ENCODE peak calls at places on chromosomes 16 and 17, in six cellular contexts. W is A549, P is cardiac muscle cell, D is tibial nerve, F is uterus, J is heart left ventricle. A is an unnamed sample.

GRCh38 chr16:57867000-57867561 is 64.8 kb upstream of the KIFC3 start:
- DNase-seq in W (no peak), P (no peak), D (no peak), F (no peak), J (no peak), A (no peak)

GRCh38 chr17:66255112-66255511 is 25.9 kb upstream of the APOH start:
- DNase-seq in W (peak; percentile 88), P (peak; percentile 88), D (peak; percentile 60), F (no peak), J (no peak), A (peak; percentile 18)

GRCh38 chr17:59859444-59860025 is 33.2 kb downstream of the TUBD1 start:
- DNase-seq in W (peak; percentile 83), P (peak; percentile 80), D (no peak), F (no peak), J (no peak), A (no peak)

GRCh38 chr16:72952404-72953301 is 95.3 kb downstream of the ZFHX3 start:
- DNase-seq in W (no peak), P (peak; percentile 62), D (no peak), F (no peak), J (no peak), A (no peak)

GRCh38 chr17:28901866-28902818 is 737 bp downstream of the DHRS13 start:
- DNase-seq in W (peak; percentile 40), P (peak; percentile 32), D (no peak), F (peak; percentile 43), J (peak; percentile 54), A (no peak)

GRCh38 chr16:11497329-11497805 is 89.4 kb downstream of the LITAF start:
- DNase-seq in W (peak; percentile 92), P (peak; percentile 65), D (peak; percentile 72), F (peak; percentile 76), J (peak; percentile 96), A (no peak)

GRCh38 chr16:86042996-86043725 is 144.2 kb downstream of the IRF8 start:
- DNase-seq in W (no peak), P (no peak), D (no peak), F (no peak), J (no peak), A (no peak)

GRCh38 chr16:53605356-53605755 is 98.3 kb downstream of the RPGRIP1L start:
- DNase-seq in W (no peak), P (no peak), D (no peak), F (no peak), J (no peak), A (no peak)

GRCh38 chr17:38861399-38861843 is 7.9 kb upstream of the RPL23 start:
- DNase-seq in W (peak; percentile 91), P (no peak), D (no peak), F (no peak), J (no peak), A (no peak)

GRCh38 chr17:68676856-68677255 is 75.7 kb upstream of the FAM20A start:
- DNase-seq in W (no peak), P (no peak), D (no peak), F (no peak), J (no peak), A (no peak)

GRCh38 chr16:57801856-57802634 is at the start of gene KIFC3:
- DNase-seq in W (peak; percentile 80), P (peak; percentile 84), D (peak; percentile 65), F (peak; percentile 85), J (peak; percentile 92), A (peak; percentile 45)

GRCh38 chr17:79942591-79943353 is 92.9 kb downstream of the TBC1D16 start:
- DNase-seq in W (no peak), P (peak; percentile 29), D (no peak), F (peak; percentile 55), J (peak; percentile 37), A (no peak)

GRCh38 chr17:28396635-28397239 is 9.3 kb downstream of the SLC46A1 start:
- DNase-seq in W (no peak), P (no peak), D (no peak), F (no peak), J (no peak), A (no peak)

GRCh38 chr16:83561876-83562275 is 245.9 kb upstream of the HSBP1 start:
- DNase-seq in W (no peak), P (peak; percentile 33), D (no peak), F (no peak), J (no peak), A (no peak)

GRCh38 chr17:32833076-32833475 is 43.8 kb downstream of the MYO1D start:
- DNase-seq in W (no peak), P (no peak), D (no peak), F (no peak), J (no peak), A (no peak)
- H3K4me1 ChIP-seq in W (no peaks in the 10 kb centered on the region), P (no peaks in the 10 kb centered on the region), D (peaks cover 5% of the 10 kb centered on the region), F (peaks cover 7% of the 10 kb centered on the region), J (no peaks in the 10 kb centered on the region), A (no peaks in the 10 kb centered on the region)

DNA sequence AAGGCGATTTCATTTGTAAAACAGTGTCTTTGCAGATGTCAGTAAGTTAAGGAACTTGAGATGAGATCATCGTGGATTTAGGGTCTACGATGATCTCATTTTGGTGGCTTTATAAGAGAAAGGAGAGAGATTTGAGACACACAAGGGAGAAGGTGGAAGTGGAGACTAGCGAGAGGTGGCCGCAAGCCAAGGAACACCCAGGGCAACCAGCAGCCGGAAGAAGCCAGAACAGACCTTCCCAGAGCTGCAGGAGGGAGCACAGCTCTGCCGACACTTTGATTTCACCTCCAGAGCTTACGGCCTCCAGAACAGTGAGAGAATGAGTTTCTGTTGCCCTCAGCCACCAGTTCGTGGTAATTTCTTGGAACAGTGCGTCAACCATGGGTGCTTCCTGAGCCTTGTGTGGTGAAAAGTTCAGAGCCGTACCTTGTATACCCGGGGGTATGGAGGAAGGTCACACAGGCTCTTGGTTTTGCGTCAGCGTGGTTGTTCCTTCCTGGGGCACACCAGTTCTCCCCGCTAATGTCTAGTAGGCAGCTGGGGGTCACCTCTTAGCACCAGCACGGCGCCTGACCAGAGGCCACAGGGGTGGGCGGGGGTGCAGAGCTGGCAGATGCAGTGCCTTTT is 12.9 kb upstream of the SEC14L1 start:
- DNase-seq in W (no peak), P (peak; percentile 59), D (peak; percentile 65), F (no peak), J (peak; percentile 86), A (peak; percentile 67)
- H3K4me1 ChIP-seq in W (peaks cover 66% of the 10 kb centered on the region), P (no peaks in the 10 kb centered on the region), D (peaks cover 71% of the 10 kb centered on the region), F (peaks cover 11% of the 10 kb centered on the region), J (peaks cover 7% of the 10 kb centered on the region), A (peaks cover 17% of the 10 kb centered on the region)

GRCh38 chr17:1344521-1344920 is 55.5 kb downstream of the YWHAE start:
- DNase-seq in W (no peak), P (no peak), D (no peak), F (no peak), J (no peak), A (no peak)
- H3K4me1 ChIP-seq in W (peaks cover 18% of the 10 kb centered on the region), P (no peaks in the 10 kb centered on the region), D (peaks cover 32% of the 10 kb centered on the region), F (no peaks in the 10 kb centered on the region), J (peaks cover 19% of the 10 kb centered on the region), A (no peaks in the 10 kb centered on the region)

GRCh38 chr17:76371656-76372628 is 12.5 kb upstream of the SPHK1 start:
- DNase-seq in W (peak; percentile 65), P (peak; percentile 89), D (no peak), F (no peak), J (no peak), A (no peak)
- H3K4me1 ChIP-seq in W (peaks cover 15% of the 10 kb centered on the region), P (peaks cover 25% of the 10 kb centered on the region), D (peaks cover 46% of the 10 kb centered on the region), F (no peaks in the 10 kb centered on the region), J (peaks cover 5% of the 10 kb centered on the region), A (no peaks in the 10 kb centered on the region)

GRCh38 chr17:50703162-50703561 is 4.6 kb downstream of the ANKRD40 start:
- DNase-seq in W (no peak), P (no peak), D (no peak), F (no peak), J (no peak), A (no peak)
- H3K4me1 ChIP-seq in W (peaks cover 66% of the 10 kb centered on the region), P (peaks cover under 1% of the 10 kb centered on the region), D (peaks cover 50% of the 10 kb centered on the region), F (no peaks in the 10 kb centered on the region), J (peaks cover 2% of the 10 kb centered on the region), A (peaks cover 10% of the 10 kb centered on the region)

GRCh38 chr17:34980681-34981537 is 597 bp downstream of the LIG3 start:
- DNase-seq in W (peak; percentile 93), P (peak; percentile 90), D (peak; percentile 71), F (peak; percentile 64), J (peak; percentile 81), A (peak; percentile 52)
- H3K4me1 ChIP-seq in W (peaks cover 14% of the 10 kb centered on the region), P (peaks cover 18% of the 10 kb centered on the region), D (peaks cover 39% of the 10 kb centered on the region), F (no peaks in the 10 kb centered on the region), J (no peaks in the 10 kb centered on the region), A (peaks cover 6% of the 10 kb centered on the region)

GRCh38 chr16:20901068-20901440 is 483 bp downstream of the LYRM1 start:
- DNase-seq in W (no peak), P (no peak), D (no peak), F (no peak), J (no peak), A (no peak)
- H3K4me1 ChIP-seq in W (peaks cover 73% of the 10 kb centered on the region), P (peaks cover 33% of the 10 kb centered on the region), D (peaks cover 80% of the 10 kb centered on the region), F (peaks cover 22% of the 10 kb centered on the region), J (peaks cover 46% of the 10 kb centered on the region), A (peaks cover 18% of the 10 kb centered on the region)

A was measured in effector memory CD4-positive, alpha-beta T cell.